ENCODE peak calls at places on chromosome 1, in five cellular contexts. S, X, B, Z and C are unnamed samples.
A peak's percentile ranks its signal among the peaks of the same experiment; 100 is the strongest.

GRCh38 chr1:30414851-30415165 is 308.6 kb downstream of the MATN1 start:
- DNase-seq in S (no peak), X (no peak), B (no peak), Z (no peak), C (no peak)

GRCh38 chr1:85864727-85865126 is 156.5 kb upstream of the ZNHIT6 start:
- DNase-seq in S (no peak), X (peak; percentile 4), B (no peak), Z (no peak), C (no peak)

GRCh38 chr1:210025870-210026269 is 87.9 kb downstream of the SYT14 start:
- DNase-seq in S (no peak), X (no peak), B (no peak), Z (no peak), C (no peak)

GRCh38 chr1:186206046-186206564 is 168.9 kb downstream of the TPR start:
- DNase-seq in S (no peak), X (no peak), B (no peak), Z (no peak), C (no peak)

GRCh38 chr1:102897537-102897936 is 210.8 kb downstream of the COL11A1 start:
- DNase-seq in S (no peak), X (peak; percentile 75), B (no peak), Z (no peak), C (no peak)

GRCh38 chr1:94667716-94668282 is 126.2 kb upstream of the F3 start:
- DNase-seq in S (no peak), X (no peak), B (no peak), Z (no peak), C (no peak)

GRCh38 chr1:95169544-95169943 is 52.4 kb downstream of the TLCD4 start:
- DNase-seq in S (no peak), X (no peak), B (peak; percentile 46), Z (peak; percentile 47), C (no peak)

GRCh38 chr1:21329209-21329844 is 39.1 kb upstream of the ECE1 start:
- DNase-seq in S (no peak), X (no peak), B (peak; percentile 98), Z (no peak), C (no peak)

GRCh38 chr1:44270666-44271628 is 57.7 kb downstream of the DMAP1 start:
- DNase-seq in S (no peak), X (no peak), B (no peak), Z (no peak), C (no peak)

GRCh38 chr1:157025856-157026255 is 19.7 kb downstream of the ARHGEF11 start:
- DNase-seq in S (no peak), X (peak; percentile 43), B (no peak), Z (no peak), C (no peak)

GRCh38 chr1:97805093-97805492 is 115.7 kb downstream of the DPYD start:
- DNase-seq in S (no peak), X (no peak), B (no peak), Z (no peak), C (no peak)

DNA sequence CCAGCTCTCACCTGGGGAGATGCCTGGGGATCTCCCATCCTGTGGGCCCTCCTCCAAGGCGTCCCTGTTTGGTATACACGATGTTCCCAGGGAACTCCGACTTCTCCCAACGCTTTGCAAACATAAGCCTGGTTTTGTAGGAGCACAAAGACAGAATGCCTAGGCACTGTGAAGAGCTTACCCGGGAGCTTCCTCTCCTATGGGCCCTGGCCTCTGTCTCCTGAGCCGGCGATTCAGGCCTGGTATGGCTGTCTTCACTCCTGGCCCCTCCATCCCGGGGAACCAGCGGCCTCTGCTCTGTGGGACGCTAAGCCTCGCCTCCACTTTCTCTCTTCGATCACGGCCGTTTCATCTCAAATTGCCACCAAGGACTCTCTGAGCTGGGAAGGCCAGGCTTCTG is 59.6 kb upstream of the ACTRT2 start:
- DNase-seq in S (no peak), X (no peak), B (no peak), Z (no peak), C (no peak)
- TF ChIP-seq MXI1 in S (no peak), X (no peak), B (no peak), Z (no peak), C (no peak)

DNA sequence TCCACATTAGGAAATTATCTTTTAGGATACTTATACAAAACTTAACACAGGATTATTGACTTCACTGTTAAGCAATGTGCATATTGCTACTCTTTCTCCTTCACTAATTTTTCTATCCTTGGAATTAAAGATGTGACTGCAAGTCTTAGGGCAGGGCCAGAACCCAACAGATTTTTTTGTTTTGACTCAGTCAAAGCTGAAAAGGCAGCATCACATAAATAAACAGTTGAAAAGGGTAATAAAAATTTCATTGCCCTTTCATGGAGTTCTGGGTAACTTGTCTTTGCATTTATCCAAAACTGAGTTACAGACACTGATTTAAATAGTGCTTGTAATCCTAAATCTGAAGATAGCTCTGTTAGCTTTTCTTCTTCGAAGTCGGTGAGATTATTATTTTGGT is 1.9 kb upstream of the TMEM35B start:
- DNase-seq in S (no peak), X (peak; percentile 34), B (no peak), Z (no peak), C (no peak)
- TF ChIP-seq MXI1 in S (no peak), X (no peak), B (no peak), Z (no peak), C (no peak)

GRCh38 chr1:230858918-230859819 is 9.2 kb downstream of the C1orf198 start:
- DNase-seq in S (no peak), X (peak; percentile 84), B (no peak), Z (no peak), C (no peak)
- TF ChIP-seq MXI1 in S (no peak), X (peak; percentile 42), B (no peak), Z (no peak), C (no peak)

GRCh38 chr1:168319691-168320090 is 39.0 kb downstream of the TBX19 start:
- DNase-seq in S (no peak), X (no peak), B (no peak), Z (no peak), C (no peak)

GRCh38 chr1:168320149-168320548 is 39.5 kb downstream of the TBX19 start:
- DNase-seq in S (no peak), X (no peak), B (no peak), Z (no peak), C (no peak)

GRCh38 chr1:168317309-168317708 is 36.6 kb downstream of the TBX19 start:
- DNase-seq in S (no peak), X (no peak), B (no peak), Z (peak; percentile 50), C (no peak)

GRCh38 chr1:168321945-168322344 is 41.3 kb downstream of the TBX19 start:
- DNase-seq in S (no peak), X (peak; percentile 41), B (peak; percentile 31), Z (peak; percentile 46), C (no peak)

GRCh38 chr1:168320805-168321577 is 40.3 kb downstream of the TBX19 start:
- DNase-seq in S (no peak), X (peak; percentile 91), B (peak; percentile 23), Z (peak; percentile 73), C (no peak)
- TF ChIP-seq MXI1 in S (no peak), X (no peak), B (no peak), Z (no peak), C (no peak)

DNA sequence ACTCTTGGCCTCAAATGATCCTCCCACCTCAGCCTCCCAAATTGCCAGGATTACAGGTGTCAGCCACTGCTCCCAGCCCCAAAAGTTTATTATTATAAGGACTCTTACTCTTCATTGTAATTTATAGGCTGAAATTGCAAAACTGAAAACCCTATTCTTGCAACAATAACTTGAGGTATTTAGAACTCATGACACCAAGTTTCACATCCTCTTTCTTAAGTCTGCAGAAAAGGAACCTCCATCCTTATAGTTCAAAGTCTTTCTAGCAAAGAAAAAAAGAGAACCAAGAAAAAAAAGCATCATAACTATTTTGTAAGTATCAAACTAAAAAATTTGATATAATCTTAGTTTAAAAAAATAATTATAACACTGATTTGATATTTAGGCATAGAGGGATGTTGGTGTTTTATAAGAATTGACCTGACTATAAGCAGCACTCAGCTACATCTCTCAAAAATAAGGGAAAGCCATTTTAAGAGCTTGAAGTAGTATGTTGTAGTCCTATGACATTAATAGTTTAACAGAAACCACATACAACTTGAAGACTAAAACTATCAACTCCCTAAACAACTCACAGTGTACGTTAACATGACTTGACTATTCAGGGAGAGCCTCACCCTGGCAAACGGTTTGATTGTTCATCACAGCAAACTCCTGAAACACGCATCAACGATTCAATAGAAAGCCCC is 122.4 kb downstream of the AKT3 start:
- DNase-seq in S (peak; percentile 66), X (no peak), B (no peak), Z (no peak), C (no peak)
- TF ChIP-seq MXI1 in S (no peak), X (no peak), B (no peak), Z (no peak), C (no peak)

GRCh38 chr1:163170975-163171676 is 31.6 kb downstream of the RGS5 start:
- DNase-seq in S (no peak), X (peak; percentile 47), B (no peak), Z (peak; percentile 15), C (no peak)
- TF ChIP-seq MXI1 in S (no peak), X (no peak), B (no peak), Z (no peak), C (no peak)

GRCh38 chr1:90725961-90726715 is 9.0 kb upstream of the BARHL2 start:
- DNase-seq in S (no peak), X (peak; percentile 1), B (no peak), Z (no peak), C (no peak)
- TF ChIP-seq MXI1 in S (no peak), X (no peak), B (no peak), Z (no peak), C (no peak)

GRCh38 chr1:12556957-12557935 is 60.8 kb downstream of the DHRS3 start:
- DNase-seq in S (no peak), X (peak; percentile 37), B (no peak), Z (no peak), C (no peak)

GRCh38 chr1:12556368-12556930 is 61.6 kb downstream of the DHRS3 start:
- DNase-seq in S (no peak), X (peak; percentile 93), B (no peak), Z (peak; percentile 19), C (no peak)

GRCh38 chr1:12554521-12555305 is 63.3 kb downstream of the DHRS3 start:
- DNase-seq in S (no peak), X (no peak), B (no peak), Z (no peak), C (no peak)

GRCh38 chr1:12553963-12554362 is 64.0 kb downstream of the DHRS3 start:
- DNase-seq in S (no peak), X (no peak), B (peak; percentile 64), Z (peak; percentile 89), C (no peak)

DNA sequence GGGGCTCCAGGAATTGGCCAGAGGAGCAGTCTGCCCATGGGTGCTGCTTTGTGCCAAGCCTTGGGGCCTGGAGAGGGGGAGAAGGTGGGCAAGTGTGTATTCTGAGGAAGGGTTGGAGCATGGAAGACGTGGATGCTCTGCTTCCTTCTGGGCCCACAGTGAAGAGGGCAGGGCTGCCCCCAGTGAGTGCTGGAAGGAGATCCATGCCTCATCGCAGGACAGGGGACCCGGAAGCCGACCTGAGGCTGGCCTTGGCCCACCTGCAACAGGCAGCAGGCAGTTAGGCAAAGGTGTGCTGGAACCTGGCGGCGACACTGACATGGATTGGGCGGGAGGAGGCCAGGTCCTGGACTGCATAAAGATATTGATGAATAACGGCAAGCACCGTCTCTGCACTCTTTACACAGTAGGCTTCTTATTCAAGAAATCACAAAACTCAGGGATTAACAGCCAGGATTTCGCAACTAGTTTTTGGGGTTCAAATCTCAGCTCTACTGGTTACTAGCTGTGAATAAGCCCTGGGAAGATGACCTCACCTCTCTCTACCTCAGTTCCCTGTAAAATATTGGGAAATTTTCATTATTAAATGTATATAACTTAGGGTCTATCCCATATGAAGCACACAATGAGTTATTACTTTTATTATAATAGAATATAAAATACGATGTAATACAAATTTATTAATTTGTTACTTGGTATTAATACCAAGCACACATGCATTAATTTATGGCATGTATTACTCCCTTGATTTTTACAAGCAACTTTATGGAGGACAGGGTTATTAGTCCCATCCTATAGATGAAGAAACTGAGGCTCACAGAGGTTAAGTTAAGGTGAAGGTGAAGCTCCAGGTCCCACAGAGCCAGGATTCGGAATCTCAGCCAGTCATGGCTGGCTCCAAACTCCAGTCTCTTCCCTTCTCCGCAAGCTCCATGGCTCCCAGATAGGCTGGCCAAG is 62.3 kb downstream of the DHRS3 start:
- DNase-seq in S (no peak), X (no peak), B (no peak), Z (no peak), C (no peak)
- TF ChIP-seq MXI1 in S (no peak), X (no peak), B (no peak), Z (no peak), C (no peak)